ENCODE peak calls at places on chromosomes 4 and X, in nine cellular contexts. K is mammary epithelial cell, T is endothelial cell of umbilical vein, D is neural progenitor cell, W is keratinocyte, B is neuronal stem cell, O is NT2/D1, A is PC-3, G is astrocyte. Z is an unnamed sample. For H3K36me3 and H3K9me3, the result is how much of the 10 kb centered on the place peaks cover.

GRCh38 chr4:74999714-75000309 is 66.9 kb downstream of the PARM1 start:
- DNase-seq in K (no peak), W (no peak), D (no peak), B (no peak), A (no peak), O (no peak), T (no peak), G (no peak), Z (no peak)

GRCh38 chr4:101669138-101669831 is 121.2 kb upstream of the BANK1 start:
- DNase-seq in G (no peak), W (no peak), B (no peak), D (no peak), A (no peak), K (no peak), T (no peak), O (no peak), Z (no peak)

GRCh38 chr4:59044316-59044715 is 1934.1 kb upstream of the IGFBP7 start:
- DNase-seq in T (no peak), O (no peak), W (no peak), B (no peak), G (no peak), K (no peak), D (no peak), A (no peak), Z (no peak)

GRCh38 chr4:87973283-87974169 is 2.0 kb upstream of the SPP1 start:
- DNase-seq in D (peak), G (peak), A (peak), T (peak), W (peak), B (peak), K (peak), O (peak), Z (peak)

GRCh38 chrX:64394874-64395567 is at the start of gene MTMR8:
- DNase-seq in A (peak), T (peak), B (peak), W (peak), O (peak), K (peak), G (no peak), D (peak), Z (peak)

GRCh38 chr4:189792819-189793618 is 147.7 kb upstream of the FRG1 start:
- DNase-seq in W (no peak), B (peak), G (peak), K (peak), O (peak), A (peak), D (peak), T (peak), Z (peak)

GRCh38 chr4:5979981-5980380 is 38.2 kb downstream of the C4orf50 start:
- DNase-seq in B (peak), K (peak), T (no peak), O (peak), G (no peak), D (peak), A (peak), W (no peak), Z (no peak)

GRCh38 chrX:2383735-2384134 is 117.0 kb downstream of the DHRSX start:
- DNase-seq in K (peak), D (no peak), G (no peak), A (peak), O (no peak), B (no peak), T (no peak), W (no peak), Z (peak)

GRCh38 chr4:13907255-13907751 is 279.8 kb upstream of the BOD1L1 start:
- DNase-seq in W (peak), T (peak), B (no peak), G (peak), K (peak), A (peak), D (no peak), O (no peak), Z (no peak)

GRCh38 chr4:89064848-89065247 is 7.9 kb upstream of the FAM13A start:
- DNase-seq in B (no peak), T (no peak), G (peak), K (no peak), W (no peak), O (no peak), A (no peak), D (no peak), Z (no peak)

GRCh38 chrX:78725257-78725656 is 22.3 kb upstream of the LPAR4 start:
- DNase-seq in K (no peak), T (no peak), B (no peak), A (no peak), D (no peak), O (no peak), G (no peak), W (no peak), Z (no peak)

GRCh38 chrX:87900320-87900908 is 382.8 kb downstream of the KLHL4 start:
- DNase-seq in G (no peak), W (no peak), T (no peak), D (no peak), K (peak), A (peak), B (no peak), O (no peak), Z (no peak)

GRCh38 chr4:95625020-95625419 is 76.2 kb upstream of the UNC5C start:
- DNase-seq in B (no peak), T (no peak), A (no peak), W (no peak), G (no peak), K (no peak), O (no peak), D (no peak), Z (no peak)

GRCh38 chr4:69858683-69859082 is 1.3 kb downstream of the SULT1E1 start:
- DNase-seq in G (no peak), A (peak), O (no peak), B (no peak), K (peak), T (peak), D (no peak), W (peak), Z (no peak)

GRCh38 chr4:9781343-9782135 is at the start of gene DRD5:
- DNase-seq in T (no peak), B (peak), G (no peak), A (no peak), D (peak), K (no peak), W (no peak), O (peak), Z (no peak)

GRCh38 chrX:14963447-14964236 is 90.4 kb downstream of the MOSPD2 start:
- DNase-seq in B (no peak), G (peak), T (peak), O (no peak), K (peak), W (peak), A (peak), D (no peak), Z (no peak)

GRCh38 chr4:55176497-55176896 is 51.1 kb upstream of the KDR start:
- DNase-seq in D (no peak), B (no peak), O (no peak), K (no peak), W (no peak), T (no peak), A (no peak), G (no peak), Z (no peak)

GRCh38 chrX:20266810-20267598 is at the start of gene RPS6KA3:
- DNase-seq in W (no peak), T (peak), G (peak), O (peak), K (peak), A (peak), D (peak), B (peak), Z (peak)

GRCh38 chr4:42786350-42787070 is 106.0 kb upstream of the GRXCR1 start:
- DNase-seq in D (peak), B (no peak), O (peak), G (no peak), K (no peak), T (no peak), A (no peak), W (no peak), Z (no peak)

GRCh38 chr4:57023104-57023503 is 44.4 kb downstream of the POLR2B start:
- DNase-seq in T (peak), A (peak), O (no peak), D (no peak), W (peak), K (peak), B (no peak), G (peak), Z (no peak)

GRCh38 chr4:53714377-53715140 is 123.3 kb upstream of the LNX1 start:
- DNase-seq in A (no peak), B (no peak), G (peak), T (no peak), K (no peak), W (no peak), O (no peak), D (no peak), Z (no peak)

GRCh38 chr4:16225139-16225538 is 1.1 kb downstream of the TAPT1 start:
- DNase-seq in T (peak), A (peak), O (no peak), B (no peak), D (no peak), K (no peak), G (peak), W (no peak), Z (no peak)

GRCh38 chr4:108483077-108483476 is 137.3 kb upstream of the RPL34 start:
- DNase-seq in K (no peak), B (no peak), A (no peak), G (peak), D (no peak), O (no peak), T (no peak), W (no peak), Z (no peak)

GRCh38 chrX:65644621-65645287 is 22.7 kb upstream of the MSN start:
- DNase-seq in A (peak), W (peak), O (no peak), D (no peak), T (peak), K (peak), G (peak), B (no peak), Z (peak)

GRCh38 chr4:76616526-76616925 is 181.5 kb downstream of the SHROOM3 start:
- DNase-seq in O (no peak), T (no peak), A (no peak), W (no peak), K (no peak), B (no peak), G (no peak), D (no peak), Z (no peak)

GRCh38 chr4:108833041-108833440 is 70.2 kb upstream of the ETNPPL start:
- DNase-seq in D (peak), W (no peak), O (no peak), K (no peak), B (no peak), G (no peak), T (no peak), A (no peak), Z (no peak)

GRCh38 chrX:12249997-12250396 is 111.7 kb downstream of the FRMPD4 start:
- DNase-seq in T (no peak), D (no peak), G (peak), B (no peak), W (no peak), K (peak), O (no peak), A (peak), Z (no peak)

GRCh38 chrX:122421434-122422121 is 762.5 kb upstream of the GRIA3 start:
- DNase-seq in B (no peak), K (no peak), A (no peak), G (no peak), W (no peak), T (no peak), D (peak), O (no peak), Z (no peak)

GRCh38 chr4:26943391-26943790 is 82.8 kb downstream of the STIM2 start:
- DNase-seq in A (no peak), G (no peak), D (no peak), O (no peak), K (no peak), W (no peak), T (no peak), B (no peak), Z (no peak)

GRCh38 chrX:53421772-53422090 is 723 bp downstream of the SMC1A start:
- DNase-seq in O (no peak), B (no peak), D (no peak), W (no peak), T (no peak), G (no peak), A (no peak), K (no peak), Z (no peak)

GRCh38 chrX:72128881-72129280 is 2.8 kb downstream of the RTL5 start:
- DNase-seq in O (no peak), A (peak), D (peak), B (no peak), G (no peak), K (no peak), T (no peak), W (no peak), Z (no peak)

GRCh38 chrX:23246001-23246400 is 88.6 kb upstream of the PTCHD1 start:
- DNase-seq in W (no peak), D (no peak), K (peak), A (peak), T (no peak), B (no peak), G (peak), O (no peak), Z (no peak)

GRCh38 chrX:150088766-150089518 is 150.7 kb upstream of the EOLA2 start:
- DNase-seq in D (no peak), G (no peak), T (no peak), B (no peak), A (no peak), W (no peak), O (no peak), K (no peak), Z (no peak)

GRCh38 chr4:79820427-79820826 is 252.6 kb downstream of the ANTXR2 start:
- DNase-seq in A (no peak), T (no peak), G (no peak), K (no peak), W (no peak), B (no peak), O (no peak), D (no peak), Z (no peak)

GRCh38 chrX:6371353-6371752 is 142.7 kb upstream of the NLGN4X start:
- DNase-seq in W (no peak), D (no peak), K (no peak), B (no peak), G (no peak), O (no peak), T (no peak), A (no peak), Z (no peak)

GRCh38 chr4:8035371-8035780 is 95.7 kb upstream of the AFAP1 start:
- DNase-seq in W (no peak), B (no peak), D (no peak), O (no peak), K (peak), G (peak), T (peak), A (no peak), Z (no peak)

GRCh38 chrX:68833448-68833805 is 4.6 kb downstream of the EFNB1 start:
- DNase-seq in G (no peak), T (no peak), W (no peak), B (no peak), A (no peak), O (no peak), K (no peak), D (no peak), Z (peak)

GRCh38 chrX:124151195-124151594 is 181.3 kb upstream of the TEX13D start:
- DNase-seq in A (no peak), G (no peak), O (no peak), W (no peak), T (no peak), K (no peak), D (no peak), B (no peak), Z (no peak)

DNA sequence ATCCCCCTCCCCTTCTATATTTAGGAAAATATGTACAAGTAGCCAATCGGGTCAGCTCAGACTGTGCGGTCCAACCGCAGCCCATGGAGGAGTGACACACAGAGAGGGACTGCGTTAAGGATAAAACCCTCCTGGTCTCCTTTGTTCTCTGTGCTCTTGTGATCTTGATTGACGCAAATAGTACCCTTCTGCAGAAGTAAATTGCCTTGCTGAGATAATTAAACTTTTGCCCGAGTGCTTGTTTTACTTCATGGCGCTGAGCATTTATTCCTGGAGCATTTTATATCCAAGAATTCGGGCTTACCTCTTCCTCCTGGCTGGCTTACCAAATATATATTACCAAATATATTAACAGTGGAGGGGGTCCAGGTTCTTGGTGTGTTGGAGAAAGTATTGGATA is 184.2 kb downstream of the STAG2 start:
- DNase-seq in D (no peak), O (no peak), W (no peak), A (no peak), K (no peak), B (no peak), T (no peak), G (no peak), Z (no peak)
- H3K9ac ChIP-seq in D (no peak), O (no peak), W (no peak), A (no peak), K (no peak), B (no peak), T (no peak), G (no peak), Z (no peak)

GRCh38 chr4:86788826-86789225 is 60.4 kb downstream of the SLC10A6 start:
- DNase-seq in O (peak), K (no peak), T (no peak), A (no peak), G (no peak), W (no peak), D (no peak), B (no peak), Z (no peak)
- H3K36me3 ChIP-seq in O (under half), K (under half), T (under half), A (under half), G (under half), W (under half), D (half or more), B (under half), Z (under half)

GRCh38 chr4:82381661-82382284 is 8.0 kb upstream of the HNRNPD start:
- DNase-seq in B (no peak), G (no peak), A (no peak), K (no peak), T (no peak), D (no peak), W (no peak), O (no peak), Z (no peak)

GRCh38 chr4:82381235-82381634 is 7.4 kb upstream of the HNRNPD start:
- DNase-seq in K (no peak), G (no peak), A (no peak), B (no peak), D (no peak), T (no peak), O (no peak), W (no peak), Z (no peak)

GRCh38 chr4:82382756-82383155 is 9.0 kb upstream of the HNRNPD start:
- DNase-seq in B (no peak), K (no peak), O (no peak), D (no peak), W (no peak), G (no peak), A (no peak), T (no peak), Z (no peak)

GRCh38 chr4:82380344-82380743 is 6.6 kb upstream of the HNRNPD start:
- DNase-seq in W (peak), A (peak), O (no peak), K (peak), D (no peak), G (no peak), T (no peak), B (no peak), Z (no peak)

DNA sequence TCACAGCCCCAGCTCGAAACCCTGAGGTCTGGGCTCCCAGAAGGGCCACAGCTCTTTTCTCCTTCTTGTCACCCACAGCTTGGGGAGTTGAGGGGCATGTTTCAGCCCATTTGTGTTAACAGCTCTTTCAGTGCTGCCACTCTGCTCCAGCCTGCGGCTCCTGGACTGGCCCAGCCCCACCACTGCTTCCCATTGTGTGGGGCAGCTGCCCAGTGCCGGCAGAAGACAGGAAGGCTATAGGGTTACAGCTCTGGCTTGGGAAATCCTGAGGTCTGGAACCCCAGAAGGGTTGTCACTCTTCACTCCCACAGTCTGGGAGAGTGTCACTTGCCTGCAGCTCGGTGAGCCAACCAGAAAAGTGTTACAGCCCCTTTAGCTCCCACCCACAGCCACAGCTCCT is 7.0 kb upstream of the HNRNPD start:
- DNase-seq in K (no peak), W (no peak), A (no peak), O (no peak), G (no peak), D (no peak), B (no peak), T (no peak), Z (no peak)
- H3K9me3 ChIP-seq in K (under half), W (under half), A (under half), O (under half), G (under half), D (under half), B (under half), T (under half), Z (under half)

DNA sequence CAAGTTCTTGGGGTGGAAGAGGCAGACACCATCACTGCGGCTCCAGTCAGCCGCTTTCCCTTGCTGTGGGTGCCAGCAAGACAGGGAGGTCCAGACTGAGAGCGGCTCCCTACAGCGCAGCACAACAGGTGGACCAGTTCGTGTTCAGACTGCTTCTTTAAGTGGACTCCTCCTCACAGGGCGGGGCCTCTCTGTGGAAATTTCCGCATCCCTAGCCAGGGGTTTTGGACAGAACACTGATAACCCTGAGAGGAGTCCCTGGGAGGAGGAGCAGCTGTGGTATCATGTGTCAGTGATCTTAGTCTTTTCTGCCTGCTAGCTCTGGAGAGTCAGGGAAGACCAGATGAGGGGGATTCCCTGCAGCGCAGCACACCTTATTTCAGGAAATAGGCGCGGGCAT is 48.5 kb downstream of the MAGEC2 start:
- DNase-seq in D (peak), B (peak), O (no peak), K (no peak), W (no peak), A (no peak), G (no peak), T (no peak), Z (no peak)
- H3K9ac ChIP-seq in D (no peak), B (no peak), O (no peak), K (no peak), W (no peak), A (no peak), G (no peak), T (no peak), Z (no peak)

GRCh38 chr4:867526-868250 is 41.8 kb upstream of the CPLX1 start:
- DNase-seq in B (no peak), W (no peak), G (no peak), O (no peak), A (no peak), D (no peak), T (no peak), K (no peak), Z (no peak)
- H3K36me3 ChIP-seq in B (under half), W (under half), G (under half), O (half or more), A (under half), D (under half), T (under half), K (under half), Z (under half)

GRCh38 chrX:131724292-131724691 is 180.4 kb downstream of the OR13H1 start:
- DNase-seq in T (no peak), K (no peak), B (no peak), O (no peak), W (no peak), D (no peak), A (no peak), G (no peak), Z (no peak)
- H3K9me3 ChIP-seq in T (under half), K (under half), B (under half), O (under half), W (under half), D (under half), A (under half), G (under half), Z (under half)

GRCh38 chr4:156242390-156242789 is 288.7 kb upstream of the CTSO start:
- DNase-seq in O (no peak), K (no peak), B (no peak), A (no peak), T (no peak), W (no peak), D (no peak), G (peak), Z (no peak)

GRCh38 chr4:156238171-156238570 is 284.5 kb upstream of the CTSO start:
- DNase-seq in K (peak), G (no peak), B (no peak), O (no peak), T (no peak), A (peak), D (no peak), W (no peak), Z (no peak)

GRCh38 chr4:156247470-156247869 is 293.8 kb upstream of the CTSO start:
- DNase-seq in G (no peak), B (no peak), K (no peak), T (no peak), D (no peak), W (no peak), A (no peak), O (no peak), Z (no peak)

GRCh38 chr4:156241896-156242295 is 288.2 kb upstream of the CTSO start:
- DNase-seq in T (no peak), G (no peak), W (no peak), A (no peak), D (no peak), K (no peak), B (no peak), O (no peak), Z (no peak)

GRCh38 chr4:156243015-156243414 is 289.3 kb upstream of the CTSO start:
- DNase-seq in O (no peak), T (no peak), A (no peak), B (no peak), W (no peak), D (no peak), K (no peak), G (no peak), Z (no peak)
- H3K9ac ChIP-seq in O (no peak), T (no peak), A (no peak), B (no peak), W (no peak), D (no peak), K (no peak), G (no peak), Z (no peak)

Z was measured in colonic mucosa.